ENCODE peak calls at places on chromosomes 4 and X, in four cellular contexts. One of them, this sample, is unnamed.

GRCh38 chr4:48137766-48138349 is 3.8 kb upstream of the TXK start:
- DNase-seq in BE2C: no peak
- DNase-seq in dorsolateral prefrontal cortex: no peak
- DNase-seq in tibial nerve: no peak
- DNase-seq in this sample: no peak

GRCh38 chr4:188154668-188155423 is 15.6 kb downstream of the TRIML1 start:
- DNase-seq in BE2C: no peak
- DNase-seq in dorsolateral prefrontal cortex: no peak
- DNase-seq in tibial nerve: no peak
- DNase-seq in this sample: peak; percentile 15

GRCh38 chr4:82842593-82842992 is 44.0 kb upstream of the SCD5 start:
- DNase-seq in tibial nerve: no peak
- DNase-seq in BE2C: no peak
- DNase-seq in dorsolateral prefrontal cortex: no peak
- DNase-seq in this sample: no peak

GRCh38 chrX:68978211-68978780 is 149.5 kb downstream of the EFNB1 start:
- DNase-seq in BE2C: no peak
- DNase-seq in tibial nerve: no peak
- DNase-seq in dorsolateral prefrontal cortex: no peak
- DNase-seq in this sample: no peak

GRCh38 chr4:212438-213174 is 88.3 kb downstream of the ZNF718 start:
- DNase-seq in BE2C: no peak
- DNase-seq in tibial nerve: no peak
- DNase-seq in dorsolateral prefrontal cortex: peak; percentile 76
- DNase-seq in this sample: no peak

GRCh38 chrX:132442674-132443073 is 46.2 kb downstream of the MBNL3 start:
- DNase-seq in dorsolateral prefrontal cortex: no peak
- DNase-seq in BE2C: no peak
- DNase-seq in tibial nerve: no peak
- DNase-seq in this sample: no peak

GRCh38 chr4:110183058-110183457 is 15.4 kb downstream of the ELOVL6 start:
- DNase-seq in BE2C: no peak
- DNase-seq in tibial nerve: no peak
- DNase-seq in dorsolateral prefrontal cortex: no peak
- DNase-seq in this sample: no peak

GRCh38 chr4:7786517-7786916 is 153.1 kb downstream of the AFAP1 start:
- DNase-seq in dorsolateral prefrontal cortex: no peak
- DNase-seq in tibial nerve: no peak
- DNase-seq in BE2C: no peak
- DNase-seq in this sample: no peak

GRCh38 chrX:2521092-2521926 is 20.5 kb upstream of the DHRSX start:
- DNase-seq in BE2C: no peak
- DNase-seq in tibial nerve: no peak
- DNase-seq in dorsolateral prefrontal cortex: no peak
- DNase-seq in this sample: peak; percentile 22

GRCh38 chr4:86630629-86631028 is 36.5 kb downstream of the PTPN13 start:
- DNase-seq in BE2C: no peak
- DNase-seq in tibial nerve: no peak
- DNase-seq in dorsolateral prefrontal cortex: no peak
- DNase-seq in this sample: no peak

GRCh38 chr4:65592089-65592488 is 78.2 kb downstream of the EPHA5 start:
- DNase-seq in dorsolateral prefrontal cortex: no peak
- DNase-seq in tibial nerve: no peak
- DNase-seq in BE2C: no peak
- DNase-seq in this sample: no peak

GRCh38 chr4:84481879-84482245 is 17.2 kb downstream of the NKX6-1 start:
- DNase-seq in BE2C: no peak
- DNase-seq in dorsolateral prefrontal cortex: no peak
- DNase-seq in tibial nerve: no peak
- DNase-seq in this sample: no peak

GRCh38 chr4:72300126-72300525 is 268.3 kb downstream of the NPFFR2 start:
- DNase-seq in dorsolateral prefrontal cortex: no peak
- DNase-seq in tibial nerve: no peak
- DNase-seq in BE2C: no peak
- DNase-seq in this sample: no peak

DNA sequence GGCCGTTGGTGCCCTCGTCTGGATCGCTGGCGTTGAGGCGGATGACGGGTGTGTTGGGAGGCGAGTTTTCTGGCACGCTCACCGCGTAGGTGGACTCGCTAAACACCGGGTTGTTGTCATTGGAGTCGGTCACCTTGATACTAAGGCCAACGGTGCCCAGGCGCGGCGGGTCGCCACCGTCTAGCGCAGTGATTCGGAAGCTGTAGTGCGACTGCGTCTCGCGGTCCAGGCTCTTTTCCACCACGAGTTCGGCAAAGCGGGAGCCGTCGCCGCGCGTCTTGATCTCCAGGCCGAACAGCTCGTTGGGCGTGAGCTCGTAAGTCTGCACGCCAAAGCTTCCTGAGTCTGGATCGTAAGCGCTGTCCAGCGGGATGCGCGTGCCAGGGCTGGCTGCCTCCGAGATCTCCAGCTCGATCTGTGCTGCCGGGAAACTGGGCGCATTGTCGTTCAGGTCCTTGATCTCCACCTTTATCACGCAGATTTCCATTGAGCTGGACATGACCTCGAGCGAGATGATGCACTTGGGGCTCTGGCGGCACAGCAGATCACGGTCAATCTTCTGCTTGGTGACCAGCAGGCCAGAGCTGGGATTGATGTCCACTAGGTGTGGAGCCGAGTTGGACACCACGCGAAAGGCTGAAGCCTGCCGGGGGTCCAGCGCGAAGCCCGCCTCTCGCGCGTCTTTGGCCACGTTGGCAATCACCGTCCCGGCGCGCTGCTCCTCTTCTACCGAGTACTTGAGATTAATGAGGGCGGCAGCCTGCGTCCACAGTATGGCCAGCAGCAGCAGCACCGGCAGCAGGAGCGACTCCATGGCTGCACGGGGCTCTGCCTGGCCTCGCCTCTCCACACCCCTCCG is 2.1 kb downstream of the PCDH19 start:
- DNase-seq in tibial nerve: no peak
- DNase-seq in BE2C: no peak
- DNase-seq in dorsolateral prefrontal cortex: no peak
- DNase-seq in this sample: peak; percentile 4
- H3K4me3 ChIP-seq in tibial nerve: no peak overlapping the region
- H3K4me3 ChIP-seq in BE2C: no peak overlapping the region
- H3K4me3 ChIP-seq in dorsolateral prefrontal cortex: peak overlapping the region; percentile 6
- H3K4me3 ChIP-seq in this sample: no peak overlapping the region

GRCh38 chr4:159902648-159903047 is 799.8 kb downstream of the RAPGEF2 start:
- DNase-seq in dorsolateral prefrontal cortex: no peak
- DNase-seq in tibial nerve: no peak
- DNase-seq in BE2C: peak; percentile 65
- DNase-seq in this sample: no peak

GRCh38 chr4:159904906-159905305 is 802.0 kb downstream of the RAPGEF2 start:
- DNase-seq in dorsolateral prefrontal cortex: no peak
- DNase-seq in tibial nerve: no peak
- DNase-seq in BE2C: no peak
- DNase-seq in this sample: no peak

GRCh38 chr4:159900562-159900961 is 797.7 kb downstream of the RAPGEF2 start:
- DNase-seq in tibial nerve: no peak
- DNase-seq in BE2C: no peak
- DNase-seq in dorsolateral prefrontal cortex: no peak
- DNase-seq in this sample: no peak

DNA sequence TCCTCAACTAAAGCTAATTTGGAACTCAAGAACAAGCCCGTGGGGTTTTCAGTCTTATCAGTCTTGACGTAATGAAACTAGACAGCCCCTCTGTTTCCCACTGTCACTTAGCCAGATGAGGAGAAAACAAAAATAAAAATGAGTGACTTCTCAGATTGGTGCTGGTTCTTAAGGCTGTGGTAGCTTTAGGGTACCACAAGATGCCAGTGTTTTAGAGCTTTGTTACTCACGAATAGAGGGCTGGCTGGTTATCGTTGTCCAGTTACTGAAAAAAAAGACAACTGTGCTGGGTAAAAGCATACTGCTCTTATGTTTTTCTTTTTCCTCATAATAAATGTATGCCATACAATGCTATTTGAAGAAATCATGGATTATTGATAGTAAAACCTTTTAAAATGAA is 796.7 kb downstream of the RAPGEF2 start:
- DNase-seq in dorsolateral prefrontal cortex: no peak
- DNase-seq in tibial nerve: no peak
- DNase-seq in BE2C: no peak
- DNase-seq in this sample: no peak
- TF ChIP-seq CTCF in dorsolateral prefrontal cortex: no peak
- TF ChIP-seq CTCF in tibial nerve: no peak
- TF ChIP-seq CTCF in BE2C: peak; percentile 37
- TF ChIP-seq CTCF in this sample: no peak

DNA sequence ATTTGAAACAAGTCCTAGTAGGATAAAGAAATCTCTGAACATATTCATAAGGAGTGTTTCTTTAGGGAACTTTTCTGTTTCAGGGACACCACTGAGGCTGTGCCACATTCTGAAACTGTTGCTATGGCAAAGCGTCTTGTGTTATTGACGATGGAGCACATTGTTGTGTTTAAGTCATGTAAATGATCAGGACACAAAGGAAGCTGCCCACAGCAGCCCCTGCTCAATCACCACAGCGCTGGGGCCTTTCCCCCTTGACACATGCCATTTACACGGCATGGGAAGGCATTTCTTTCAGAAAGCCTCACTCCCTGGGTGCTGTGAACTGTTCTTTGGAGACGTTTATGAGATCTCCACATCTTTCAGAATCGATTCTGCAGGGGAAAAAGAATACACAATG is 39.8 kb upstream of the MID1 start:
- DNase-seq in BE2C: no peak
- DNase-seq in dorsolateral prefrontal cortex: no peak
- DNase-seq in tibial nerve: no peak
- DNase-seq in this sample: no peak
- H3K4me3 ChIP-seq in BE2C: no peak overlapping the region
- H3K4me3 ChIP-seq in dorsolateral prefrontal cortex: no peak overlapping the region
- H3K4me3 ChIP-seq in tibial nerve: no peak overlapping the region
- H3K4me3 ChIP-seq in this sample: no peak overlapping the region

GRCh38 chr4:61517144-61517543 is 317.0 kb downstream of the ADGRL3 start:
- DNase-seq in dorsolateral prefrontal cortex: no peak
- DNase-seq in tibial nerve: no peak
- DNase-seq in BE2C: no peak
- DNase-seq in this sample: no peak

GRCh38 chr4:61514991-61515390 is 314.9 kb downstream of the ADGRL3 start:
- DNase-seq in BE2C: no peak
- DNase-seq in tibial nerve: no peak
- DNase-seq in dorsolateral prefrontal cortex: no peak
- DNase-seq in this sample: no peak

GRCh38 chr4:61507091-61507490 is 307.0 kb downstream of the ADGRL3 start:
- DNase-seq in BE2C: no peak
- DNase-seq in dorsolateral prefrontal cortex: no peak
- DNase-seq in tibial nerve: no peak
- DNase-seq in this sample: no peak

GRCh38 chr4:61505773-61506640 is 305.9 kb downstream of the ADGRL3 start:
- DNase-seq in BE2C: no peak
- DNase-seq in tibial nerve: no peak
- DNase-seq in dorsolateral prefrontal cortex: no peak
- DNase-seq in this sample: no peak

DNA sequence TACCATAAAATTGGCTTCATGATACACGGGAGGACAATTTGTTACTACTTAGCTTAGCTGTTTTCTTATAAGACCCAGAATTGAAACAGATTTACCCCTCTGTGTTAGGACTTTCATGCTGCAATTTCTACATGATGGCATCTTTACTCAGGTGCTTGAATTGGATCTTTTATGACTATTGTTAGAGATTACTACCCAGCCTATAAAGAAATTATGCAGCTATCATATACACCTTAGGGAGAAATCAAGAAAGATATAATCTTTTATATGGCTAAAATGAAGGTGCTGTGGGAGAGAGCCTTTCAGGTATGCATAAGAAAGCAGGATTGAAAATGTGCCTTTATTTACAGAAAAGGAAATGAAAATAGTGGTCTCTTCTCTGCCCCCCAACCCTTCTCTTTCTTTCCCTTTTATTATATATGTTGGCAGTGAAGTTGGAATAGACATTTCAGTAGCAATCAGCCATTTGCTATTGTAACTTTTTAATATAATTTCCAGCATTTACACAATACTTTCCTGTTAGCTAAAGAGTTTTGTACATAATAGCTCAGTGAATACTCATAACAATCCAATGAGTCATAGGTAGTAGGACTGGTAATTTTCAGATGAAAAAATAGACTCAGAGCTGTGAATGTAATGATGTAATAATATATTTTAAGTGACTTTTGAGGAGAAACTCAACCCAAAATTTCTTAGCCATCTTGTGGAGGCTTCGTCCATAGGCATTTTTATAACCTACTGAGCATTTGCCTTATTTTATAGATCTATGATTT is 311.8 kb downstream of the ADGRL3 start:
- DNase-seq in tibial nerve: no peak
- DNase-seq in dorsolateral prefrontal cortex: no peak
- DNase-seq in BE2C: no peak
- DNase-seq in this sample: no peak
- TF ChIP-seq CTCF in tibial nerve: no peak
- TF ChIP-seq CTCF in dorsolateral prefrontal cortex: no peak
- TF ChIP-seq CTCF in BE2C: no peak
- TF ChIP-seq CTCF in this sample: no peak

GRCh38 chr4:143346208-143346607 is 9.5 kb downstream of the GAB1 start:
- DNase-seq in dorsolateral prefrontal cortex: no peak
- DNase-seq in BE2C: no peak
- DNase-seq in tibial nerve: no peak
- DNase-seq in this sample: no peak
- H3K4me3 ChIP-seq in dorsolateral prefrontal cortex: no peak overlapping the region
- H3K4me3 ChIP-seq in BE2C: no peak overlapping the region
- H3K4me3 ChIP-seq in tibial nerve: no peak overlapping the region
- H3K4me3 ChIP-seq in this sample: no peak overlapping the region

GRCh38 chr4:113355550-113356371 is 306.3 kb downstream of the ANK2 start:
- DNase-seq in tibial nerve: no peak
- DNase-seq in BE2C: peak; percentile 16
- DNase-seq in dorsolateral prefrontal cortex: no peak
- DNase-seq in this sample: peak; percentile 44
- TF ChIP-seq CTCF in tibial nerve: no peak
- TF ChIP-seq CTCF in BE2C: no peak
- TF ChIP-seq CTCF in dorsolateral prefrontal cortex: no peak
- TF ChIP-seq CTCF in this sample: no peak

GRCh38 chr4:5708829-5709680 is 696 bp upstream of the EVC2 start:
- DNase-seq in BE2C: no peak
- DNase-seq in tibial nerve: no peak
- DNase-seq in dorsolateral prefrontal cortex: no peak
- DNase-seq in this sample: no peak
- H3K4me3 ChIP-seq in BE2C: no peak overlapping the region
- H3K4me3 ChIP-seq in tibial nerve: peak overlapping the region; percentile 59
- H3K4me3 ChIP-seq in dorsolateral prefrontal cortex: peak overlapping the region; percentile 46
- H3K4me3 ChIP-seq in this sample: no peak overlapping the region